ENCODE peak calls at places on chromosomes 2 and 18, in six cellular contexts. Q is GM12878, F is tibial nerve, U is K562, Y is fibroblast of lung, V is PC-9. G is an unnamed sample.

GRCh38 chr18:63588869-63589268 is 1.7 kb downstream of the SERPINB13 start:
- DNase-seq in U (no peak), V (peak; percentile 50), F (no peak), Y (no peak), Q (no peak), G (no peak)

GRCh38 chr2:181052523-181052891 is 72.1 kb downstream of the UBE2E3 start:
- DNase-seq in U (no peak), Q (no peak), Y (no peak), F (no peak), V (no peak), G (no peak)

GRCh38 chr2:88828397-88829137 is 137.1 kb downstream of the RPIA start:
- DNase-seq in U (no peak), V (no peak), Q (no peak), F (no peak), Y (no peak), G (no peak)

GRCh38 chr2:195480121-195480520 is 176.9 kb upstream of the SLC39A10 start:
- DNase-seq in U (no peak), V (no peak), Y (no peak), Q (no peak), F (no peak), G (no peak)

GRCh38 chr2:178824181-178824580 is 17.0 kb upstream of the TTN start:
- DNase-seq in Y (no peak), U (no peak), V (no peak), Q (no peak), F (no peak), G (no peak)

GRCh38 chr2:232341739-232342126 is 36.8 kb upstream of the ALPP start:
- DNase-seq in V (no peak), U (no peak), Y (no peak), Q (no peak), F (no peak), G (no peak)

GRCh38 chr2:20264629-20265028 is 39.7 kb upstream of the SDC1 start:
- DNase-seq in U (no peak), F (no peak), Q (no peak), V (no peak), Y (no peak), G (no peak)

GRCh38 chr2:225493420-225494099 is 94.0 kb downstream of the NYAP2 start:
- DNase-seq in U (no peak), Q (no peak), F (no peak), V (no peak), Y (no peak), G (no peak)

GRCh38 chr2:60460577-60461420 is 92.7 kb downstream of the BCL11A start:
- DNase-seq in Y (no peak), U (no peak), V (no peak), F (no peak), Q (no peak), G (no peak)

GRCh38 chr2:44930274-44930826 is 11.2 kb upstream of the SIX3 start:
- DNase-seq in U (no peak), Q (no peak), Y (no peak), V (no peak), F (no peak), G (no peak)

GRCh38 chr2:238061310-238062202 is 755 bp downstream of the SCLY start:
- DNase-seq in F (peak; percentile 14), Q (no peak), V (peak; percentile 60), U (peak; percentile 37), Y (peak; percentile 36), G (peak; percentile 51)

GRCh38 chr2:81087646-81088045 is 783.1 kb upstream of the LRRTM1 start:
- DNase-seq in V (no peak), Q (no peak), Y (no peak), U (no peak), F (no peak), G (no peak)

GRCh38 chr2:96265840-96266569 is at the start of the genes CIAO1 and TMEM127:
- DNase-seq in Q (peak; percentile 90), Y (peak; percentile 97), U (peak; percentile 96), F (peak; percentile 94), V (peak; percentile 96), G (peak; percentile 99)

GRCh38 chr2:96264086-96264485 is 1.7 kb downstream of the TMEM127 start:
- DNase-seq in F (no peak), V (no peak), U (no peak), Y (no peak), Q (no peak), G (no peak)

GRCh38 chr2:96265349-96265839 is 403 bp downstream of the TMEM127 start:
- DNase-seq in Y (no peak), Q (no peak), F (peak; percentile 23), U (peak; percentile 58), V (no peak), G (no peak)

GRCh38 chr2:96262306-96262705 is 3.5 kb downstream of the TMEM127 start:
- DNase-seq in F (no peak), Q (no peak), V (no peak), U (no peak), Y (no peak), G (no peak)

GRCh38 chr2:96264656-96265348 is 995 bp downstream of the TMEM127 start:
- DNase-seq in U (peak; percentile 47), Q (no peak), F (no peak), V (no peak), Y (peak; percentile 38), G (peak; percentile 33)
- TF ChIP-seq CTCF in U (peak; percentile 46), Q (peak; percentile 42), F (no peak), V (peak; percentile 56), Y (peak; percentile 45), G (peak; percentile 50)

GRCh38 chr18:57784816-57785144 is 18.3 kb downstream of the ATP8B1 start:
- DNase-seq in Q (no peak), F (no peak), Y (no peak), V (no peak), U (no peak), G (no peak)
- H3K4me1 ChIP-seq in Q (peaks cover 3% of the 10 kb centered on the region), F (peaks cover 20% of the 10 kb centered on the region), Y (peaks cover 34% of the 10 kb centered on the region), V (peaks cover 91% of the 10 kb centered on the region), U (peaks cover 7% of the 10 kb centered on the region), G (no peaks in the 10 kb centered on the region)

GRCh38 chr2:64228126-64228678 is 84.0 kb upstream of the PELI1 start:
- DNase-seq in Q (peak; percentile 39), U (peak; percentile 78), V (peak; percentile 55), Y (peak; percentile 61), F (peak; percentile 59), G (peak; percentile 78)
- TF ChIP-seq CTCF in Q (no peak), U (peak; percentile 16), V (no peak), Y (no peak), F (peak; percentile 35), G (peak; percentile 4)

GRCh38 chr2:74505448-74506246 is 1.8 kb downstream of the PCGF1 start:
- DNase-seq in Y (no peak), U (no peak), V (no peak), F (no peak), Q (no peak), G (no peak)

GRCh38 chr2:74503506-74504475 is 3.7 kb downstream of the PCGF1 start:
- DNase-seq in U (peak; percentile 36), V (no peak), Y (no peak), Q (no peak), F (peak; percentile 11), G (peak; percentile 58)

GRCh38 chr2:74502147-74502719 is 2.8 kb upstream of the LBX2 start:
- DNase-seq in V (no peak), U (peak; percentile 67), F (no peak), Q (no peak), Y (no peak), G (no peak)

GRCh38 chr2:74502720-74503505 is 3.5 kb upstream of the LBX2 start:
- DNase-seq in V (no peak), U (peak; percentile 91), Q (no peak), F (peak; percentile 74), Y (peak; percentile 90), G (peak; percentile 39)

GRCh38 chr2:74504591-74504990 is 2.9 kb downstream of the PCGF1 start:
- DNase-seq in Y (no peak), Q (no peak), F (no peak), V (no peak), U (no peak), G (no peak)
- H3K4me1 ChIP-seq in Y (peaks cover 10% of the 10 kb centered on the region), Q (peaks cover 28% of the 10 kb centered on the region), F (peaks cover 24% of the 10 kb centered on the region), V (peaks cover 26% of the 10 kb centered on the region), U (peaks cover 61% of the 10 kb centered on the region), G (peaks cover under 1% of the 10 kb centered on the region)

DNA sequence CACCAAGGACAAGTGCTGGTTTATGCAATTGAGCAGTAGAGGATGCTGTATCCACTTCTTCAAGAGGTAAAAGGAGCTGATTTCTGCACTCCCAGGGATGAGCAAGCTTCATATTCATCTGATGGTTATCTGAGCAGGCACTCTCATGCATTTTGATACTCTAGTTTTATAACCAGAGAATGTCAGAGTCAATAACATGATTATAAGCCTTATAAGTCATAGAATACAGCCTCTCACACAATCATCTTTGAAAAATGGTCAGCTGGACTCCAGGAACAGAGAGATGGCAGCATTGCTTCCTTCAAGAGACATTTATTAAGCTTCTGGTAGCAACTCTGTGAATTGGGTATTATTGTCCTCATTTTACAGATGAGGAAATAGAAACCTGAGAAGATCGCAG is 167.1 kb downstream of the SLC8A1 start:
- DNase-seq in V (no peak), U (no peak), F (no peak), Q (no peak), Y (no peak), G (no peak)
- TF ChIP-seq CTCF in V (no peak), U (no peak), F (no peak), Q (no peak), Y (peak; percentile 8), G (peak; percentile 12)

DNA sequence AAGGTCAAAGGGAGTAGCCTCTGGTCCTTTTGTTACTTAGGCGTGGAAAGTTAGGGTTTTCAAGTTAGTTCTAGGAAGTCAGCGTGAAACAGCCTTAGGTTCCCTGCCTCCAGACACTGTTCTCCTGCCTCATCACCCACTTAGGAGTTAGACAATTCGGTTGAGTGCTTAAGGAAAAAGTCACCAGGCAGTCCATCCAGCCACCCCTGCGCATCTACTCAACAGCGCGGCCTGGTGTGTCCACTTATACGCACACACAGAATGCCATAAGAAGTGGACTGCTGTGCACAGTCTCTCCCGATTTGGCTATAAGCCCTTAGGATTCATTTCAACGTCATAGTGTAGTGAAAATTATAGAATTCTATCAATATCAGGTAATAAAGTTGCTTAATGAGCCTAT is 470.8 kb upstream of the TNP1 start:
- DNase-seq in Y (no peak), F (no peak), V (no peak), Q (no peak), U (no peak), G (no peak)
- H3K4me1 ChIP-seq in Y (peaks cover 8% of the 10 kb centered on the region), F (peaks cover 14% of the 10 kb centered on the region), V (peaks cover 92% of the 10 kb centered on the region), Q (no peaks in the 10 kb centered on the region), U (no peaks in the 10 kb centered on the region), G (peaks cover 21% of the 10 kb centered on the region)

DNA sequence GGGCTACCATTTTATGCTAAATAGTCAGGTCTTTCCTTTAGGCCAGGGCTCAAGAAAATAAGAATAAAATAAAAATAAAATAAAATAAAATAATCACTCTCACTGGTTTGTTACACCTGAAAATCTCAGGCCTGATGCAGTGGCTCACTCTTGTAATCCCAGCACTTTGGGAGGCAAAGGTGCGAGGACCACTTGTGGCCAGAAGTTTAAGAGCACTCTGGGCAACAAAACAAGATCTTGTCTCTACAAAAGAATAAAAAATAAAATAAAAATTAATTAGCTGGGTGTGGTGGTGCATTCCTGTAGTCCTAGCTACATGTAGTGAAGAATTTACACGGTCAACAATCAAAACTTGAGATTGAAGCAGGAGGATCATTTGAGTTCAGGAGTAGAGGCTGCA is 159.4 kb downstream of the NRXN1 start:
- DNase-seq in U (no peak), F (no peak), Q (no peak), V (no peak), Y (no peak), G (no peak)
- TF ChIP-seq CTCF in U (no peak), F (no peak), Q (no peak), V (no peak), Y (no peak), G (no peak)